ENCODE peak calls at places on chromosomes 5 and 9, in four cellular contexts. N, X, C and L are unnamed samples.

GRCh38 chr9:124180557-124180956 is 77.2 kb upstream of the NEK6 start:
- DNase-seq in N (no peak), X (no peak), C (no peak), L (no peak)

GRCh38 chr5:148979104-148979723 is 83.6 kb downstream of the SH3TC2 start:
- DNase-seq in N (no peak), X (no peak), C (peak), L (no peak)

GRCh38 chr5:2594701-2595100 is 156.8 kb downstream of the IRX2 start:
- DNase-seq in N (no peak), X (no peak), C (no peak), L (no peak)

GRCh38 chr5:36346891-36347290 is 45.2 kb upstream of the RANBP3L start:
- DNase-seq in N (no peak), X (no peak), C (no peak), L (no peak)

GRCh38 chr9:134624119-134624826 is 17.3 kb upstream of the COL5A1 start:
- DNase-seq in N (no peak), X (no peak), C (no peak), L (no peak)

GRCh38 chr5:150498971-150499370 is 9.0 kb upstream of the NDST1 start:
- DNase-seq in N (no peak), X (no peak), C (no peak), L (no peak)

GRCh38 chr5:111278824-111279504 is 54.8 kb downstream of the CAMK4 start:
- DNase-seq in N (peak), X (peak), C (peak), L (no peak)

GRCh38 chr5:58358436-58358835 is 101.5 kb downstream of the PLK2 start:
- DNase-seq in N (no peak), X (no peak), C (no peak), L (no peak)

GRCh38 chr9:133729646-133730281 is 8.4 kb downstream of the SARDH start:
- DNase-seq in N (peak), X (no peak), C (no peak), L (no peak)